ENCODE peak calls at places on chromosomes 4 and X, in seven cellular contexts. U is psoas muscle, B is cardiac muscle cell, I is A673, R is Peyer's patch, J is HAP-1, E is heart right ventricle. F is an unnamed sample.

GRCh38 chrX:107775000-107775733 is 420 bp downstream of the TSC22D3 start:
- DNase-seq in U (no peak), B (no peak), I (no peak), R (no peak), J (no peak), E (no peak), F (no peak)

GRCh38 chr4:153448003-153448731 is 18.0 kb upstream of the TMEM131L start:
- DNase-seq in U (no peak), B (no peak), I (peak; percentile 37), R (no peak), J (no peak), E (no peak), F (peak; percentile 26)

GRCh38 chr4:84583871-84584373 is 995 bp downstream of the CDS1 start:
- DNase-seq in U (no peak), B (peak; percentile 17), I (peak; percentile 3), R (no peak), J (no peak), E (no peak), F (no peak)

GRCh38 chr4:121198261-121198660 is 34.1 kb upstream of the TNIP3 start:
- DNase-seq in U (no peak), B (no peak), I (no peak), R (no peak), J (no peak), E (no peak), F (no peak)

GRCh38 chrX:40663880-40664630 is 16.7 kb upstream of the CXorf38 start:
- DNase-seq in U (no peak), B (peak; percentile 79), I (no peak), R (no peak), J (no peak), E (no peak), F (peak; percentile 46)

GRCh38 chr4:13539721-13540445 is 4.4 kb downstream of the NKX3-2 start:
- DNase-seq in U (no peak), B (no peak), I (no peak), R (no peak), J (no peak), E (no peak), F (no peak)

GRCh38 chr4:127352220-127352619 is 280.5 kb upstream of the INTU start:
- DNase-seq in U (no peak), B (no peak), I (peak; percentile 13), R (no peak), J (no peak), E (no peak), F (no peak)

GRCh38 chr4:66475596-66475995 is 805.3 kb upstream of the EPHA5 start:
- DNase-seq in U (no peak), B (no peak), I (peak; percentile 2), R (no peak), J (no peak), E (no peak), F (peak; percentile 35)

GRCh38 chrX:51024106-51024696 is 113.7 kb downstream of the BMP15 start:
- DNase-seq in U (no peak), B (no peak), I (no peak), R (no peak), J (no peak), E (no peak), F (no peak)

GRCh38 chr4:172758586-172759340 is 409.8 kb upstream of the GALNT7 start:
- DNase-seq in U (no peak), B (no peak), I (no peak), R (no peak), J (no peak), E (no peak), F (peak; percentile 71)

GRCh38 chr4:2354760-2355159 is 63.7 kb downstream of the ZFYVE28 start:
- DNase-seq in U (no peak), B (no peak), I (no peak), R (no peak), J (no peak), E (no peak), F (no peak)

GRCh38 chr4:24952667-24953066 is 39.8 kb upstream of the CCDC149 start:
- DNase-seq in U (no peak), B (no peak), I (no peak), R (no peak), J (no peak), E (no peak), F (no peak)

GRCh38 chr4:26397086-26397485 is 76.3 kb downstream of the RBPJ start:
- DNase-seq in U (no peak), B (no peak), I (no peak), R (no peak), J (no peak), E (no peak), F (no peak)

GRCh38 chr4:68249434-68249833 is 3.9 kb upstream of the TMPRSS11B start:
- DNase-seq in U (no peak), B (no peak), I (no peak), R (no peak), J (no peak), E (no peak), F (peak; percentile 4)

GRCh38 chr4:73897380-73898136 is 28.4 kb downstream of the CXCL1 start:
- DNase-seq in U (no peak), B (no peak), I (no peak), R (no peak), J (no peak), E (no peak), F (peak; percentile 93)

GRCh38 chrX:74514384-74514783 is 93.1 kb downstream of the SLC16A2 start:
- DNase-seq in U (no peak), B (peak; percentile 22), I (no peak), R (no peak), J (no peak), E (no peak), F (no peak)

GRCh38 chrX:110284159-110284558 is 33.7 kb downstream of the AMMECR1 start:
- DNase-seq in U (no peak), B (no peak), I (no peak), R (no peak), J (no peak), E (no peak), F (peak; percentile 85)

GRCh38 chrX:104430720-104431119 is 135.3 kb upstream of the IL1RAPL2 start:
- DNase-seq in U (no peak), B (no peak), I (no peak), R (no peak), J (no peak), E (no peak), F (no peak)

GRCh38 chr4:161376275-161376674 is 787.5 kb downstream of the FSTL5 start:
- DNase-seq in U (no peak), B (no peak), I (no peak), R (no peak), J (no peak), E (no peak), F (no peak)

GRCh38 chr4:137994858-137995257 is 247.3 kb downstream of the SLC7A11 start:
- DNase-seq in U (no peak), B (no peak), I (no peak), R (no peak), J (no peak), E (no peak), F (peak; percentile 6)

GRCh38 chr4:80070880-80071620 is 2.0 kb downstream of the ANTXR2 start:
- DNase-seq in U (no peak), B (no peak), I (no peak), R (no peak), J (no peak), E (no peak), F (no peak)

DNA sequence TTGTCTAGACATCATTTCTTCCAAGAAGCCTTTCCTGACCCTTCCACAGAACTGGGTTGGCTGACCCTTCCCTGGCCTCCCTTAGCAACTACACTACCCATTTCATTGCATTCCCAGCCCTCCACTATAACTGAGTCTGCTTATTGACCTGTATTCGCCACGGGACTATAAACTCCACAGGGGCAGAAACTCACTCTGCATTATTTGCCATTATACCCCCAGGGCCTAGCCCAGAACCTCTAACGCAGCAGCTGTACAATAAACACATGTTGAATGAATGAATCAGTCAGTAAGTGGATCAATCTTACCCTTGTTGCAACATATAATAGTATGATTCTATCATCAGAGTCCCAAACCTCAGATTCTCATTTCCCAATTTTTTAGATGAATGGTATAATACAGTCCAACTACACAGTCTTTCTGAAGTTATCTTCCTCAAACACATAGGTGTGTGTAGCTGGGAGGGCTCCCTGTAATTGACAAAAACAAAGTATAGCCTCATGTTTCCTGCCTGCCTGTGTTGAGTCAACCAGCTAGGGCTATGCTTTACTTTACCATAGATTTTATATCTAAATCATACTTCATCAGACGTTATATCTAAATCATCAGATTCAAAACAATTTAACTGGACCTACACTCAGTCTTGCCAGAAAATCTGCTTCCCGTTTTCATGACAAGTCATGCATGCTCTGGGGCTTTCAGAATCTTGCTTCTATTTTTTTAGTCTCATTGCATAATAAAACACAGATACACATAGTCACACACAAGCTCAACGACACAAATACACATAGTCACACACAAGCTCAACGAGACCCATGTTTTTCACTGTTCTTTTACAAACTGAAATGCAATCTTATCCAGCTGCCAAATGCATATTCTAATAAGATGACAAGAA is 209.2 kb downstream of the CHIC2 start:
- DNase-seq in U (no peak), B (no peak), I (no peak), R (no peak), J (no peak), E (peak; percentile 9), F (peak; percentile 54)
- H3K4me3 ChIP-seq in U (no peak overlapping the region), B (no peak overlapping the region), I (no peak overlapping the region), R (no peak overlapping the region), J (no peak overlapping the region), E (no peak overlapping the region), F (no peak overlapping the region)

DNA sequence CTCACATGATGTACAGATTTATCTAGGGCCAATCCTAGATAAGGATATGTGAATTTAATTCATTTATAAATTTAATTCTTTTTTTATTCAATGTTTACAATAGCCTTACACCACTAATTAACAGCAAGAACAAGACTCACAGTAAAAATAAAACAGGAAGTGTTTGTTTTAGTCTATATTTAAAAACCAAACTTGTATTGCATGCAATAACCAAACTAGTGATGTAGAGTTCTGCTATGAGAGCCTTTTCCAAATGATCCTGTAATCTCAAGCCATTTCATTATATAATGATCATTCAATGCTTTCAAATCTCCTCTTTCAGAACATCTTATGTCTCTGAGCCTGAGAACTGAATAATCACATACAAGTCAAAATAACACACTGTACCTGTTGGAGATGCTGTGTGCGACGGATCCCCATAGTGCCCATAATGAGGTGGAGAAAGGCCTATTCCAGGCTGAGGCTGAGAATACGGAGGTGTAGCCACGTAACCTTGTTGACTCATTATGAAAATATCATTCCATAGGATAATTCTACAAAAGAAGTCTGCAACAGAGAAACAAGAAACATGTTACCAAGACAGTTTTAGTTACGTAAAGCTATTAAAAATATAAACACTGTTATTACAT is 2.6 kb downstream of the SEC24D start:
- DNase-seq in U (no peak), B (no peak), I (no peak), R (no peak), J (no peak), E (no peak), F (no peak)
- H3K4me3 ChIP-seq in U (no peak overlapping the region), B (no peak overlapping the region), I (no peak overlapping the region), R (no peak overlapping the region), J (no peak overlapping the region), E (no peak overlapping the region), F (peak overlapping the region; percentile 80)

GRCh38 chrX:38225093-38225492 is 4.4 kb upstream of the SRPX start:
- DNase-seq in U (no peak), B (no peak), I (no peak), R (no peak), J (no peak), E (no peak), F (no peak)
- H3K4me3 ChIP-seq in U (no peak overlapping the region), B (no peak overlapping the region), I (no peak overlapping the region), R (no peak overlapping the region), J (no peak overlapping the region), E (no peak overlapping the region), F (no peak overlapping the region)

DNA sequence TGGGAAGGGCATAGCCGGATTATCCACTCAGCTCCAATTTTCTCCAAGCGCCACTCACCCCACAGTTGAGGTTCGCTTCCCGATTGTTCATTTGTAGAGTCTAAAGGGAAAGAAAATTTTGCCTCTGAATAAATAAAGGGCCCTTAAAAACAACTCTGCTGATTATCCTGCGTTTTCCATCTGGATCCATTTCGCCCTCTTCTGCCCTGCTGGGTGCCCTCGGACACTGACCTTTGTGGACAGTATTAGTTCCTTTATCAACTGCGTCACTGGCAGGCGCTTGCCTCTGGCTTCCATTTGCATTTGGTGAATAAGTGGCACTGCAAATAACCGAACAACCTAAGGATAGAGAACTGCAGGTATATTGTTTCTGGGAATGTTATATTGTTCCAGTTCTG is 10.1 kb downstream of the GSX2 start:
- DNase-seq in U (no peak), B (no peak), I (no peak), R (no peak), J (no peak), E (no peak), F (no peak)
- H3K4me3 ChIP-seq in U (peak overlapping the region; percentile 31), B (no peak overlapping the region), I (no peak overlapping the region), R (no peak overlapping the region), J (no peak overlapping the region), E (peak overlapping the region; percentile 9), F (no peak overlapping the region)